ENCODE peak calls at places on chromosome X, in ten cellular contexts. C, Y, R, B, G, V, T, A, D and Z are unnamed samples.

GRCh38 chrX:135977611-135978010 is 3.8 kb upstream of the MMGT1 start:
- DNase-seq in Y (no peak), G (no peak), R (no peak), D (no peak), T (no peak), V (peak; percentile 61), C (no peak), A (no peak), B (peak; percentile 27), Z (no peak)

GRCh38 chrX:135596495-135596894 is 76.0 kb downstream of the INTS6L start:
- DNase-seq in A (no peak), V (peak; percentile 26), G (peak; percentile 42), D (no peak), C (no peak), T (peak; percentile 59), R (peak; percentile 15), B (no peak), Y (peak; percentile 65), Z (peak; percentile 28)

GRCh38 chrX:95733426-95733825 is 951.2 kb upstream of the DIAPH2 start:
- DNase-seq in T (no peak), D (no peak), Y (no peak), R (no peak), V (no peak), C (no peak), G (no peak), B (no peak), A (no peak), Z (no peak)

GRCh38 chrX:131633285-131633917 is 89.5 kb downstream of the OR13H1 start:
- DNase-seq in T (peak; percentile 79), B (peak; percentile 0), A (peak; percentile 12), V (peak; percentile 55), G (peak; percentile 65), C (peak; percentile 4), R (peak; percentile 17), Y (peak; percentile 56), D (peak; percentile 61), Z (peak; percentile 20)

GRCh38 chrX:106415276-106415895 is 196.4 kb upstream of the RADX start:
- DNase-seq in G (peak; percentile 38), Y (no peak), B (no peak), T (peak; percentile 60), D (no peak), C (no peak), R (peak; percentile 17), A (no peak), V (peak; percentile 36), Z (peak; percentile 11)

GRCh38 chrX:16931371-16931770 is 15.1 kb upstream of the REPS2 start:
- DNase-seq in B (no peak), T (no peak), D (no peak), Y (no peak), V (no peak), G (no peak), R (no peak), C (no peak), A (no peak), Z (no peak)

GRCh38 chrX:68758671-68759070 is 70.2 kb upstream of the EFNB1 start:
- DNase-seq in G (no peak), T (no peak), D (no peak), Y (no peak), V (no peak), R (no peak), B (no peak), C (no peak), A (no peak), Z (no peak)

GRCh38 chrX:47230136-47230868 is 2.5 kb upstream of the USP11 start:
- DNase-seq in B (no peak), A (no peak), T (no peak), D (no peak), G (no peak), V (no peak), R (no peak), C (no peak), Y (peak; percentile 27), Z (no peak)

GRCh38 chrX:30831082-30831481 is 58.0 kb downstream of the TAB3 start:
- DNase-seq in G (no peak), A (no peak), B (no peak), R (no peak), C (no peak), T (no peak), V (no peak), Y (no peak), D (no peak), Z (peak; percentile 2)

GRCh38 chrX:119970574-119970973 is 27.0 kb upstream of the NKAP start:
- DNase-seq in A (no peak), D (no peak), T (no peak), R (no peak), B (no peak), Y (no peak), G (no peak), C (no peak), V (no peak), Z (no peak)

GRCh38 chrX:9134341-9134740 is 100.4 kb upstream of the FAM9B start:
- DNase-seq in T (no peak), A (no peak), Y (no peak), B (no peak), R (no peak), D (no peak), G (peak; percentile 40), V (no peak), C (no peak), Z (no peak)

GRCh38 chrX:142593470-142593869 is 388.4 kb upstream of the MAGEC2 start:
- DNase-seq in R (no peak), A (no peak), C (no peak), D (no peak), V (no peak), Y (no peak), B (no peak), T (no peak), G (no peak), Z (no peak)

GRCh38 chrX:67555578-67556203 is 11.9 kb downstream of the AR start:
- DNase-seq in T (peak; percentile 58), C (no peak), D (peak; percentile 57), A (no peak), R (no peak), B (no peak), Y (peak; percentile 49), G (peak; percentile 59), V (peak; percentile 62), Z (no peak)

GRCh38 chrX:150038356-150038755 is 100.1 kb upstream of the EOLA2 start:
- DNase-seq in C (no peak), V (no peak), B (no peak), R (no peak), Y (no peak), A (no peak), T (no peak), D (no peak), G (no peak), Z (no peak)

GRCh38 chrX:143669395-143669794 is 33.5 kb upstream of the SLITRK4 start:
- DNase-seq in V (peak; percentile 26), C (no peak), R (no peak), G (no peak), D (no peak), B (no peak), A (no peak), Y (no peak), T (peak; percentile 60), Z (no peak)
- TF ChIP-seq CTCF in V (peak; percentile 30), C (no peak), R (no peak), G (no peak), D (no peak), B (no peak), A (no peak), Y (peak; percentile 7), T (peak; percentile 44), Z (no peak)

DNA sequence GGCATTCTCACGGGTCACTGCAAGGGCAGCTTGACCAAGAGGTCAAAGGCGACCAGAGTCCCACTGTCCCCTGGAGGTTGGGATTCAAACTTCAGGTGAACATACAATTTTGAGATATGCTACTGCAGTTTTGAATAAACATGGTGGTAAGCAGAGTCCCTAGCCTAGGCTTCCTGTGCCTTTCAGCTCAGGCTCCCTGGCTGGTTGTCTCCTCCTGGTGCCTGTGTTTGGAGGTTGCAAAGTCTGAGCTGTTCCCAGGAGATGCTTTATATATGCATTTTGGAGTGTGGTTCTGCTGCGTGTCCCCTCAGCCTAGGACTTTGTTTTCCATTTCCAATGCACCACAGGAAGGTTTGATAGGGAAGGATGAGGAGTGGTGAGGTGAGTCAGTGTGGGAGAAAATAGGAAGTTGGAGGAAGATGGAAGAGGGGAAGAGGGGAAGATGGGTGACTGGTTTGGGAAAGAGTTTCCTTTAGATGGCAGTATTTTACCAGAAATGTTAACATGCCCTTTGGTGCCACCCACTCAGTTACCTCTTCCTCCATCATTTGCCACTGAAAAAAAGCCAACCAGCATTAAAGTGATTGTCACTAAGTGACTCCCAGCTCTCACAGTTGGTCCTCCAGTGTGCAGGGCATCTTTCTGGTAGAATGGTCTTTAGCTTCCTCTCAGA is 211.7 kb upstream of the AGTR2 start:
- DNase-seq in R (no peak), T (peak; percentile 17), V (no peak), C (no peak), B (no peak), Y (no peak), G (no peak), A (no peak), D (no peak), Z (no peak)
- TF ChIP-seq CTCF in R (no peak), T (no peak), V (no peak), C (no peak), B (no peak), Y (no peak), G (no peak), A (no peak), D (no peak), Z (no peak)

GRCh38 chrX:80812176-80812575 is 2.5 kb upstream of the BRWD3 start:
- DNase-seq in B (no peak), A (no peak), Y (no peak), V (peak; percentile 33), R (peak; percentile 28), T (peak; percentile 35), C (no peak), G (peak; percentile 50), D (no peak), Z (peak; percentile 2)
- TF ChIP-seq CTCF in B (no peak), A (peak; percentile 10), Y (no peak), V (peak; percentile 13), R (peak; percentile 17), T (no peak), C (peak; percentile 35), G (peak; percentile 33), D (no peak), Z (no peak)

GRCh38 chrX:153306527-153307115 is 14.9 kb downstream of the PNMA6F start:
- DNase-seq in G (no peak), C (no peak), B (no peak), R (no peak), T (no peak), Y (no peak), V (no peak), A (no peak), D (no peak), Z (no peak)

GRCh38 chrX:153305941-153306464 is 15.6 kb downstream of the PNMA6F start:
- DNase-seq in D (no peak), R (no peak), V (no peak), Y (no peak), B (no peak), C (no peak), G (no peak), T (no peak), A (no peak), Z (no peak)

GRCh38 chrX:153310901-153311300 is 10.7 kb downstream of the PNMA6F start:
- DNase-seq in V (no peak), B (no peak), R (no peak), C (no peak), G (no peak), A (no peak), D (no peak), Y (no peak), T (no peak), Z (no peak)

GRCh38 chrX:153304988-153305736 is 16.4 kb downstream of the PNMA6F start:
- DNase-seq in G (no peak), A (no peak), B (no peak), V (no peak), T (no peak), Y (no peak), C (no peak), D (no peak), R (no peak), Z (no peak)

GRCh38 chrX:153307546-153308175 is 13.9 kb downstream of the PNMA6F start:
- DNase-seq in Y (no peak), G (peak; percentile 2), C (no peak), B (no peak), T (no peak), V (no peak), R (no peak), A (no peak), D (no peak), Z (no peak)
- TF ChIP-seq CTCF in Y (no peak), G (no peak), C (no peak), B (no peak), T (no peak), V (no peak), R (no peak), A (no peak), D (no peak), Z (no peak)